ENCODE peak calls at places on chromosomes 1 and 21, in four cellular contexts. G is heart left ventricle, K is breast epithelium, O is mammary epithelial cell. C is an unnamed sample.

GRCh38 chr1:103859721-103860120 is 110.0 kb downstream of the AMY1C start:
- DNase-seq in G (no peak), K (no peak), O (no peak), C (no peak)

GRCh38 chr1:22098752-22099151 is 44.1 kb downstream of the WNT4 start:
- DNase-seq in G (no peak), O (no peak), K (no peak), C (no peak)

GRCh38 chr21:41966341-41966833 is 12.6 kb upstream of the C2CD2 start:
- DNase-seq in G (no peak), K (no peak), O (no peak), C (no peak)

GRCh38 chr1:205916541-205916940 is 26.7 kb downstream of the SLC26A9 start:
- DNase-seq in G (no peak), O (peak; percentile 29), K (no peak), C (no peak)

GRCh38 chr1:54995013-54995760 is 3.5 kb upstream of the BSND start:
- DNase-seq in O (no peak), G (no peak), K (no peak), C (no peak)

GRCh38 chr1:6690186-6690585 is 11.4 kb downstream of the DNAJC11 start:
- DNase-seq in K (no peak), G (no peak), O (no peak), C (no peak)

GRCh38 chr1:178145605-178146004 is 51.7 kb downstream of the RASAL2 start:
- DNase-seq in K (no peak), O (no peak), G (no peak), C (no peak)

GRCh38 chr1:145926706-145927072 is 595 bp downstream of the RBM8A start:
- DNase-seq in K (no peak), G (no peak), O (no peak), C (no peak)

GRCh38 chr1:221089273-221089672 is 210.0 kb downstream of the HLX start:
- DNase-seq in G (no peak), K (no peak), O (no peak), C (no peak)

GRCh38 chr1:93081716-93082115 is 2.6 kb downstream of the MTF2 start:
- DNase-seq in O (peak; percentile 57), G (no peak), K (no peak), C (peak; percentile 71)

GRCh38 chr21:25638634-25639166 is 358 bp upstream of the JAM2 start:
- DNase-seq in O (no peak), G (no peak), K (no peak), C (no peak)

GRCh38 chr1:222124602-222125001 is 382.7 kb upstream of the DUSP10 start:
- DNase-seq in O (no peak), G (no peak), K (no peak), C (peak; percentile 21)

DNA sequence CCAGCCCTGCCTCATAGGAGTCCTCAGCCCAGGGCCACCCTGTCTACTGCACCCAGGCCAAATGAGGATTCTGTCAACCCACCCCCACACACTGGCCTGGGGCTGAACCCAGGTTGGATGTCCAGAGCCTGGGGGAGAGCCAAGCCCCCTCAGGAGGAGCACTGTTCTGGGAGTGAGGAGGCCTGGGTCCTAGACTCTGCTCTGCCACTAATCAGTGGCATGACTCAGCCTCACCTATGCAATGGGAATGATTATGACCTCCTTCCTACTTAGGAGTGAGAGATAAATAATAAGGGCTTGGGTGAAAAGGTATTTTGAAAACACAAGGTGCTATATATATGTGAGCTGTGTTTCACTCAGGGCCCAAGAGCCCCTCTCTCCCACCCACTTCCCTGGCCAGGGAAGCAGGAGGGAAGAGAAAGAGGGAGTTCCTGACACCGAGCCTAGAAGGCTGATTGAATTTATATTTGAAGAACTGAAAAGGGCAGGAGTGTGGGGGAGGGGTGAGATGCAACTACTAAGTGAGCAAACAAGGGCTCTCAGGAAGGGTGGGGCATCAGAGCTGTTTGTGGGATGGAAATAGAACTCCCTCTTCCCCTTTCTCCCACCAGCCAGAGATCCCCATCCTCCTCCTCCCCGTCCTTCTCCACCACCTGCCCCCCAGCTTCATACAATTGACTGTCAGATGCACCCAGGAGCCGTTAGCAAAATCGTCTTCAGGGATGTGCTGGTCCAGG is 8.2 kb downstream of the IGSF9 start:
- DNase-seq in K (no peak), G (no peak), O (no peak), C (no peak)
- H3K4me1 ChIP-seq in K (no peaks in the 10 kb centered on the region), G (peaks cover 23% of the 10 kb centered on the region), O (peaks cover 33% of the 10 kb centered on the region), C (peaks cover 18% of the 10 kb centered on the region)

GRCh38 chr1:152107984-152108898 is 7.0 kb downstream of the TCHH start:
- DNase-seq in G (no peak), O (no peak), K (no peak), C (peak; percentile 70)
- TF ChIP-seq CTCF in G (no peak), O (no peak), K (no peak), C (no peak)

GRCh38 chr21:45788198-45788597 is 144.7 kb downstream of the PCBP3 start:
- DNase-seq in K (peak; percentile 40), G (no peak), O (no peak), C (no peak)

GRCh38 chr21:45790427-45790826 is 146.9 kb downstream of the PCBP3 start:
- DNase-seq in O (no peak), K (no peak), G (no peak), C (no peak)

GRCh38 chr21:45788635-45789506 is 145.3 kb downstream of the PCBP3 start:
- DNase-seq in O (peak; percentile 5), K (no peak), G (no peak), C (no peak)

GRCh38 chr21:45786660-45787059 is 143.1 kb downstream of the PCBP3 start:
- DNase-seq in O (no peak), K (no peak), G (no peak), C (no peak)

DNA sequence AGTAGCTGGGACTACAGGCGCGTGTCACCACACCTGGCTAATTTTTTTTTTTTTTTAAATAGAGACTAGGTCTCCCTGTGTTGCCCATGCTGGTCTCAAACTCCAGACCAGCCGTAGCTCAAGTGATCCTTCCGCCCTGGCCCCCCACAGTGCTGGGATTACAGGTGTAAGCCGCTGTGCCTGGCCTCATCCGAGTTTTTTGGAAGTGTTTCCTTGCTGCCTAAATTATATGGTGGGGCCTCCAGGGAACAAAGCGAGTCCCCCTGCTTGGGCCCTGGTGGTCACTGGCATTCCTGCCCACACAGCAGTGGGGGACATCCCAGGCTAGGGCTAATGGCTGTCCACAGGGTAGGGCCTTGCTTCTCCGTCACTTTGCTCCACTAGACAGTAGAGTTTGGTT is 143.8 kb downstream of the PCBP3 start:
- DNase-seq in G (no peak), O (no peak), K (peak; percentile 43), C (no peak)
- H3K4me1 ChIP-seq in G (no peaks in the 10 kb centered on the region), O (no peaks in the 10 kb centered on the region), K (no peaks in the 10 kb centered on the region), C (no peaks in the 10 kb centered on the region)

DNA sequence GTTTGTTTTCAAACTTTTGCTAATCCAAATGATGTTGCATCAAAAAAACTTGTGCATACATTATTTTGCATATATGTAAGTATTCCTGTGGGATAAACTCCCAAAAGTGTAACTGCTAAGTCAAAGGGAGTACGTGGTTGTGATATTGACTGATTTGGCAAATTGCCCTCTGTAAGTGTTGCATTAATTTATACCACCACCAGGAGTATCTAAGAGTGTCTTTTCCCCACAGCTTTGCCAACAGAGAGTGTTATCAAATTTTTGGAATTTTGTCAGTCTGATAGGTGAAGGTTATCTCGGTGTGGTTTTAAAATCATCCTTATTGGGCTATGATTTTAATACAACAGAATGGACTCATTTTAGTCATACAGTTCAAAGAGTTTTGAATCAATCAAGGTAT is 30.1 kb upstream of the PARP1 start:
- DNase-seq in O (no peak), K (no peak), G (no peak), C (no peak)
- TF ChIP-seq CTCF in O (peak; percentile 26), K (no peak), G (no peak), C (peak; percentile 51)

DNA sequence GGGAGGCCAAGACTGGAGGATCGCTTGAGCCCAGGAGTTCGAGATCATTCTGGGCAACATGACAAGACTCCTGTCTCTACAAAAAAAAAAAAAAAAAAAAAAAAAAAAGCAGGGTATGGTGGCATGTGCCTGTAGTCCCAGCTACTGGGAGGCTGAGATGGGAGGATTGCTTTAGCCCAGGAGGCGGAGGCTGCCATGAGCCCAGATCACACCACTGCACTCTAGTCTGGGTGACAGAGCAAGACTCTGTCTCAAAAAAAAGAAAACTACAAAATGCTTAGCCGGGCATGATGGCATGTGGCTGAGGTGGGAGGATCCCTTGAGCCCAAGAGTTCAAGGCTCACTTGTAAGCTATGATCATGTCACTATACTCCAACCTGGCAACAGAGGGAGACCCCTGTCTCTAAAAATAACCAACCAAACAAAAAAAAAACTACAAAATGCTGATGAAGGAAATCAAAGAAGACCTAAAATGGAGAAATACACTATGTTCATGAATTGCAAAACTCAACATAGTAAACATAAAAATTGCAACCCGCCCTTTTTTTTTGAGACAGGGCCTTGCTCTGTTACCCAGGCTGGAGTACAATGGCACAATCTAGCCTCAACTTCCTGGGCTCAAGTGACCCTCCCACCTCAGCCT is 20.4 kb downstream of the SHISAL2A start:
- DNase-seq in O (no peak), G (no peak), K (no peak), C (no peak)
- H3K4me1 ChIP-seq in O (peaks cover 1% of the 10 kb centered on the region), G (no peaks in the 10 kb centered on the region), K (no peaks in the 10 kb centered on the region), C (no peaks in the 10 kb centered on the region)

C was measured in foreskin keratinocyte.